ENCODE peak calls at places on chromosomes 5 and 9, in seven cellular contexts. B, R, Z, H, M, F and N are unnamed samples.

GRCh38 chr5:113047733-113048652 is 71.4 kb downstream of the DCP2 start:
- DNase-seq in R (no peak), B (peak; percentile 45), F (no peak), M (no peak), H (no peak), Z (no peak), N (no peak)

GRCh38 chr9:92378825-92379535 is 25.4 kb downstream of the OGN start:
- DNase-seq in M (no peak), F (no peak), B (no peak), Z (no peak), R (no peak), H (no peak), N (no peak)

GRCh38 chr9:93629920-93630319 is 53.5 kb downstream of the PHF2 start:
- DNase-seq in B (no peak), Z (peak; percentile 23), R (no peak), H (no peak), F (no peak), M (no peak), N (no peak)

GRCh38 chr5:55638455-55638854 is 73.7 kb downstream of the SLC38A9 start:
- DNase-seq in F (no peak), H (no peak), R (no peak), Z (no peak), M (no peak), B (no peak), N (no peak)

GRCh38 chr5:922745-923472 is 30.2 kb downstream of the TRIP13 start:
- DNase-seq in Z (no peak), M (no peak), F (peak; percentile 39), R (no peak), B (no peak), H (no peak), N (no peak)

GRCh38 chr5:31317642-31318041 is 124.2 kb downstream of the CDH6 start:
- DNase-seq in Z (peak; percentile 74), M (no peak), R (no peak), F (no peak), H (peak; percentile 19), B (no peak), N (no peak)

GRCh38 chr5:142748568-142749249 is 21.5 kb upstream of the ARHGAP26 start:
- DNase-seq in B (peak; percentile 13), Z (peak; percentile 66), R (no peak), F (peak; percentile 16), H (peak; percentile 23), M (peak; percentile 42), N (no peak)

GRCh38 chr5:102312586-102312985 is 16.5 kb upstream of the SLCO4C1 start:
- DNase-seq in Z (no peak), B (no peak), R (no peak), F (no peak), H (no peak), M (no peak), N (no peak)

DNA sequence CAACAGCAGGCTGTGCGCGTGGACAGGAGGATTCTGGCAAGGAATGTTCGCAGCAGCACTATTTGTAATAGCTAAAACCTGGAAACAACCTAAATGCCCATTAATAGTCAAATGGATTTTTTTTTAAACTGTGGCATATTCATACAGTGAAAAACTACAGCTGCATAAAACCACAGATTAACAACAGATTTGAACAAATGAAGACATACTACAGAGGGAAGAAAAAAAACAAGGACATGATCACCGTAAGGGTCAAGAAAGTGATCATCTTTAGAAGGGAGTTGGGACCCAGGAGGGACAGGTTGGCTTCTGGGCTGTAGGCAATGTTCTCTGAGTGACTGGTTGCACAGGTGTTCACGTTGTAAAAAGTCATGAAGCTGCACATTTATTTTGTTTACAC is 1.2 kb upstream of the TMOD1 start:
- DNase-seq in R (no peak), M (no peak), H (no peak), F (no peak), Z (peak; percentile 22), B (no peak), N (no peak)
- H3K27ac ChIP-seq in R (no peak overlapping the region), M (no peak overlapping the region), H (no peak overlapping the region), F (no peak overlapping the region), Z (no peak overlapping the region), B (no peak overlapping the region), N (no peak overlapping the region)

DNA sequence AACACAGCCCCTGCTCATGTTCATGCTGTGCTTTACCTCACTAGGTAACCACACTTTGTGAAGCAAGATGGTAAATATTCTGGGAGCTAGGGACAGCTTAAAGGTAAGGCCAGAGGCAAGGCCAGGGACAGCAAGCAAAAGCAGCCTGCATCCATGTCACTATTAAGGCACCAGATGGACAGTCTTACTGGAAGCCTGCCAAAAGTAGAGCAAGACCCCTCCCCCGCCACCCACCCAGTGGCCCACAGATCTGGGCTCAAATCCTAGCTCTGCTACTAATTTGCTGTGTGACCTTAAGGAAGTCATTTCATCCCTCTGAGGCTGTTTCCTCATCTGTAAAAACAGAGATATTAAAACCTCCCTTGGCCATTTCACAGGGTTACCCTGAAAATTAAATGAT is 13.2 kb upstream of the ERMP1 start:
- DNase-seq in H (no peak), M (no peak), Z (no peak), R (no peak), F (peak; percentile 43), B (no peak), N (no peak)
- TF ChIP-seq MAX in H (no peak), M (no peak), Z (no peak), R (no peak), F (no peak), B (no peak), N (no peak)

GRCh38 chr5:178982941-178983340 is 12.2 kb downstream of the GRM6 start:
- DNase-seq in Z (no peak), H (no peak), F (no peak), M (no peak), R (no peak), B (no peak), N (no peak)
- H3K9me3 ChIP-seq in Z (peaks cover 89% of the 10 kb centered on the region), H (no peaks in the 10 kb centered on the region), F (no peaks in the 10 kb centered on the region), M (peaks cover 68% of the 10 kb centered on the region), R (peaks cover 4% of the 10 kb centered on the region), B (peaks cover 4% of the 10 kb centered on the region), N (peaks cover 24% of the 10 kb centered on the region)

GRCh38 chr5:28877050-28877449 is 1838.7 kb upstream of the CDH9 start:
- DNase-seq in B (no peak), Z (no peak), R (no peak), M (no peak), H (no peak), F (no peak), N (no peak)
- H3K27ac ChIP-seq in B (no peak overlapping the region), Z (no peak overlapping the region), R (no peak overlapping the region), M (no peak overlapping the region), H (no peak overlapping the region), F (no peak overlapping the region), N (no peak overlapping the region)

GRCh38 chr9:35520404-35520790 is 30.5 kb downstream of the RUSC2 start:
- DNase-seq in H (no peak), B (no peak), M (no peak), F (no peak), R (no peak), Z (no peak), N (no peak)
- TF ChIP-seq MAX in H (no peak), B (no peak), M (no peak), F (no peak), R (no peak), Z (no peak), N (no peak)

DNA sequence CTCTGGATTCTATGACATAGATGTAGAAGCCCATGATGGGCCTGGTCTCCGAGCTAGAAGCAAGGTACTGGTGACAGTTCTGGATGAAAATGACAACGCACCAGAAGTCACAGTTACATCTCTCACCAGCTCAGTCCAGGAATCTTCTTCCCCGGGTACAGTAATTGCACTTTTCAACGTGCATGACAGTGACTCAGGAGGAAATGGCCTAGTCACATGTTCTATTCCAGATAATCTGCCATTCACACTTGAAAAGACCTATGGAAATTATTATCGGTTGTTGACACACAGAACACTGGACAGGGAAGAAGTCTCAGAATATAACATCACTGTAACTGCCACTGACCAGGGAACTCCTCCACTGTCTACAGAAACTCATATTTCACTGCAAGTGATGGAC is 1.3 kb downstream of the PCDHGA4 start:
- DNase-seq in Z (no peak), R (no peak), H (no peak), F (no peak), M (no peak), B (no peak), N (no peak)
- H3K9me3 ChIP-seq in Z (peaks cover 50% of the 10 kb centered on the region), R (no peaks in the 10 kb centered on the region), H (no peaks in the 10 kb centered on the region), F (no peaks in the 10 kb centered on the region), M (peaks cover 26% of the 10 kb centered on the region), B (no peaks in the 10 kb centered on the region), N (peaks cover 58% of the 10 kb centered on the region)

DNA sequence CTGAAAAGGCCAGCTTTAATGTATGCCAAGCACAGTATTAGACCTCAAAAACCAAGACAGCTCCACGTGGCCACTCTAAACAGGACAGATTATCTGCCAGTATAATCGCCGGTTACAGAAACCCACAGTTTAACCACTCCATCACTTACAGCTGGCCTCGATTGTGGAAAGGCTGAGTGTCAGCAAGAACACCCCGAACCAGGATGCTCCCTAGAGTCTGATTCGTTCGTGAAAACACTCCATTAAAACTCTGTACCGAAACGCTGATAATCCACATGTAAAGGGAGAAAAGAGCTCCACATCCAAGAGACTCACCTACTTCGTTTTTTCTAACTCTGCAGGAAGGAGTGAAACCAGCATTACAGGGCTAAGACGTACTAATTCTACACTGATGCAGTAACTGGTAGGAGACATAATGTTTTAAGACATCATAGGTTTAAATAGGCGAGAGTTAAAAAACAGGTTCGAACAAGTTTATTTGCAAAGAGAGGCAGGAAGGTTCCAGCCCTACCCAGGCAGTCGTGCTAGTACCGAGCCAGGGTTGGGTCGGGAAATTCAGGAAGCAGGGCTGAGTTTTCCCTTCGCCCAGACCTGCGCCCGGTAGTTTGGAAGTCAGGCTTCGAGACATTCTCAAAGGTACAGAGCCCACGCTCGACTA is 952 bp downstream of the SERINC5 start:
- DNase-seq in M (no peak), B (peak; percentile 57), F (peak; percentile 42), H (no peak), Z (no peak), R (no peak), N (no peak)
- H3K27ac ChIP-seq in M (peak overlapping the region; percentile 77), B (no peak overlapping the region), F (peak overlapping the region; percentile 41), H (peak overlapping the region; percentile 94), Z (no peak overlapping the region), R (no peak overlapping the region), N (peak overlapping the region; percentile 95)